ENCODE peak calls at places on chromosomes 13 and 19, in five cellular contexts. One of them, this sample, is unnamed.

GRCh38 chr19:42152285-42152684 is 20.0 kb upstream of the POU2F2 start:
- ATAC-seq in left cardiac atrium: no peak
- ATAC-seq in thoracic aorta: no peak
- ATAC-seq in activated CD8-positive, alpha-beta T cell treated with anti-CD3 and anti-CD28 coated beads, Interleukin-2, amount 10 ng/mL, durations not matched to agents 7 days and 5 days: no peak
- ATAC-seq in right lobe of liver: peak; percentile 56
- ATAC-seq in this sample: no peak

GRCh38 chr13:93320942-93321341 is 94.3 kb downstream of the GPC6 start:
- ATAC-seq in left cardiac atrium: no peak
- ATAC-seq in thoracic aorta: no peak
- ATAC-seq in activated CD8-positive, alpha-beta T cell treated with anti-CD3 and anti-CD28 coated beads, Interleukin-2, amount 10 ng/mL, durations not matched to agents 7 days and 5 days: no peak
- ATAC-seq in right lobe of liver: no peak
- ATAC-seq in this sample: no peak

GRCh38 chr13:36421447-36421846 is 10.8 kb upstream of the CCNA1 start:
- ATAC-seq in left cardiac atrium: no peak
- ATAC-seq in thoracic aorta: no peak
- ATAC-seq in activated CD8-positive, alpha-beta T cell treated with anti-CD3 and anti-CD28 coated beads, Interleukin-2, amount 10 ng/mL, durations not matched to agents 7 days and 5 days: no peak
- ATAC-seq in right lobe of liver: no peak
- ATAC-seq in this sample: no peak

GRCh38 chr13:79722885-79723445 is 242.0 kb downstream of the NDFIP2 start:
- ATAC-seq in left cardiac atrium: peak; percentile 69
- ATAC-seq in thoracic aorta: no peak
- ATAC-seq in activated CD8-positive, alpha-beta T cell treated with anti-CD3 and anti-CD28 coated beads, Interleukin-2, amount 10 ng/mL, durations not matched to agents 7 days and 5 days: no peak
- ATAC-seq in right lobe of liver: no peak
- ATAC-seq in this sample: no peak

GRCh38 chr19:48795855-48796142 is 15.0 kb downstream of the BCAT2 start:
- ATAC-seq in left cardiac atrium: peak; percentile 38
- ATAC-seq in thoracic aorta: no peak
- ATAC-seq in activated CD8-positive, alpha-beta T cell treated with anti-CD3 and anti-CD28 coated beads, Interleukin-2, amount 10 ng/mL, durations not matched to agents 7 days and 5 days: no peak
- ATAC-seq in right lobe of liver: peak; percentile 25
- ATAC-seq in this sample: no peak

GRCh38 chr19:18408053-18408476 is 10.6 kb upstream of the LRRC25 start:
- ATAC-seq in left cardiac atrium: no peak
- ATAC-seq in thoracic aorta: no peak
- ATAC-seq in activated CD8-positive, alpha-beta T cell treated with anti-CD3 and anti-CD28 coated beads, Interleukin-2, amount 10 ng/mL, durations not matched to agents 7 days and 5 days: peak; percentile 34
- ATAC-seq in right lobe of liver: peak; percentile 64
- ATAC-seq in this sample: peak; percentile 98

GRCh38 chr19:6069268-6069771 is 41.0 kb downstream of the RFX2 start:
- ATAC-seq in left cardiac atrium: no peak
- ATAC-seq in thoracic aorta: no peak
- ATAC-seq in activated CD8-positive, alpha-beta T cell treated with anti-CD3 and anti-CD28 coated beads, Interleukin-2, amount 10 ng/mL, durations not matched to agents 7 days and 5 days: peak; percentile 69
- ATAC-seq in right lobe of liver: no peak
- ATAC-seq in this sample: peak; percentile 54

GRCh38 chr19:38676023-38676877 is 28.8 kb downstream of the ACTN4 start:
- ATAC-seq in left cardiac atrium: peak; percentile 7
- ATAC-seq in thoracic aorta: no peak
- ATAC-seq in activated CD8-positive, alpha-beta T cell treated with anti-CD3 and anti-CD28 coated beads, Interleukin-2, amount 10 ng/mL, durations not matched to agents 7 days and 5 days: no peak
- ATAC-seq in right lobe of liver: peak; percentile 10
- ATAC-seq in this sample: no peak

GRCh38 chr19:19452241-19453128 is 47.0 kb downstream of the GATAD2A start:
- ATAC-seq in left cardiac atrium: no peak
- ATAC-seq in thoracic aorta: no peak
- ATAC-seq in activated CD8-positive, alpha-beta T cell treated with anti-CD3 and anti-CD28 coated beads, Interleukin-2, amount 10 ng/mL, durations not matched to agents 7 days and 5 days: no peak
- ATAC-seq in right lobe of liver: no peak
- ATAC-seq in this sample: no peak

GRCh38 chr13:101514695-101515275 is 62.3 kb downstream of the ITGBL1 start:
- ATAC-seq in left cardiac atrium: peak; percentile 45
- ATAC-seq in thoracic aorta: no peak
- ATAC-seq in activated CD8-positive, alpha-beta T cell treated with anti-CD3 and anti-CD28 coated beads, Interleukin-2, amount 10 ng/mL, durations not matched to agents 7 days and 5 days: no peak
- ATAC-seq in right lobe of liver: peak; percentile 95
- ATAC-seq in this sample: no peak

GRCh38 chr13:61466280-61466679 is 50.6 kb upstream of the PCDH20 start:
- ATAC-seq in left cardiac atrium: no peak
- ATAC-seq in thoracic aorta: no peak
- ATAC-seq in activated CD8-positive, alpha-beta T cell treated with anti-CD3 and anti-CD28 coated beads, Interleukin-2, amount 10 ng/mL, durations not matched to agents 7 days and 5 days: no peak
- ATAC-seq in right lobe of liver: peak; percentile 57
- ATAC-seq in this sample: no peak

GRCh38 chr13:51091839-51092238 is 19.2 kb downstream of the C13orf42 start:
- ATAC-seq in left cardiac atrium: no peak
- ATAC-seq in thoracic aorta: no peak
- ATAC-seq in activated CD8-positive, alpha-beta T cell treated with anti-CD3 and anti-CD28 coated beads, Interleukin-2, amount 10 ng/mL, durations not matched to agents 7 days and 5 days: no peak
- ATAC-seq in right lobe of liver: no peak
- ATAC-seq in this sample: no peak

GRCh38 chr13:97279913-97280312 is 57.8 kb downstream of the MBNL2 start:
- ATAC-seq in left cardiac atrium: no peak
- ATAC-seq in thoracic aorta: no peak
- ATAC-seq in activated CD8-positive, alpha-beta T cell treated with anti-CD3 and anti-CD28 coated beads, Interleukin-2, amount 10 ng/mL, durations not matched to agents 7 days and 5 days: no peak
- ATAC-seq in right lobe of liver: peak; percentile 32
- ATAC-seq in this sample: no peak

GRCh38 chr19:55355213-55355821 is 798 bp upstream of the COX6B2 start:
- ATAC-seq in left cardiac atrium: no peak
- ATAC-seq in thoracic aorta: no peak
- ATAC-seq in activated CD8-positive, alpha-beta T cell treated with anti-CD3 and anti-CD28 coated beads, Interleukin-2, amount 10 ng/mL, durations not matched to agents 7 days and 5 days: no peak
- ATAC-seq in right lobe of liver: no peak
- ATAC-seq in this sample: no peak

GRCh38 chr13:77836423-77836822 is 82.2 kb downstream of the EDNRB start:
- ATAC-seq in left cardiac atrium: peak; percentile 64
- ATAC-seq in thoracic aorta: no peak
- ATAC-seq in activated CD8-positive, alpha-beta T cell treated with anti-CD3 and anti-CD28 coated beads, Interleukin-2, amount 10 ng/mL, durations not matched to agents 7 days and 5 days: no peak
- ATAC-seq in right lobe of liver: peak; percentile 72
- ATAC-seq in this sample: no peak

GRCh38 chr19:15038304-15038703 is 11.0 kb upstream of the CASP14 start:
- ATAC-seq in left cardiac atrium: no peak
- ATAC-seq in thoracic aorta: no peak
- ATAC-seq in activated CD8-positive, alpha-beta T cell treated with anti-CD3 and anti-CD28 coated beads, Interleukin-2, amount 10 ng/mL, durations not matched to agents 7 days and 5 days: no peak
- ATAC-seq in right lobe of liver: no peak
- ATAC-seq in this sample: no peak

GRCh38 chr19:28454083-28454482 is 758.9 kb downstream of the UQCRFS1 start:
- ATAC-seq in left cardiac atrium: no peak
- ATAC-seq in thoracic aorta: no peak
- ATAC-seq in activated CD8-positive, alpha-beta T cell treated with anti-CD3 and anti-CD28 coated beads, Interleukin-2, amount 10 ng/mL, durations not matched to agents 7 days and 5 days: no peak
- ATAC-seq in right lobe of liver: no peak
- ATAC-seq in this sample: no peak

GRCh38 chr19:33509774-33510173 is 11.8 kb downstream of the PEPD start:
- ATAC-seq in left cardiac atrium: no peak
- ATAC-seq in thoracic aorta: no peak
- ATAC-seq in activated CD8-positive, alpha-beta T cell treated with anti-CD3 and anti-CD28 coated beads, Interleukin-2, amount 10 ng/mL, durations not matched to agents 7 days and 5 days: no peak
- ATAC-seq in right lobe of liver: no peak
- ATAC-seq in this sample: no peak

GRCh38 chr13:112714772-112715569 is 25.1 kb downstream of the ATP11A start:
- ATAC-seq in left cardiac atrium: no peak
- ATAC-seq in thoracic aorta: no peak
- ATAC-seq in activated CD8-positive, alpha-beta T cell treated with anti-CD3 and anti-CD28 coated beads, Interleukin-2, amount 10 ng/mL, durations not matched to agents 7 days and 5 days: no peak
- ATAC-seq in right lobe of liver: no peak
- ATAC-seq in this sample: peak; percentile 53

GRCh38 chr19:46859637-46860124 is 1.1 kb upstream of the ARHGAP35 start:
- ATAC-seq in left cardiac atrium: no peak
- ATAC-seq in thoracic aorta: no peak
- ATAC-seq in activated CD8-positive, alpha-beta T cell treated with anti-CD3 and anti-CD28 coated beads, Interleukin-2, amount 10 ng/mL, durations not matched to agents 7 days and 5 days: no peak
- ATAC-seq in right lobe of liver: no peak
- ATAC-seq in this sample: no peak

GRCh38 chr19:4338441-4339350 is at the start of gene STAP2:
- ATAC-seq in left cardiac atrium: no peak
- ATAC-seq in thoracic aorta: no peak
- ATAC-seq in activated CD8-positive, alpha-beta T cell treated with anti-CD3 and anti-CD28 coated beads, Interleukin-2, amount 10 ng/mL, durations not matched to agents 7 days and 5 days: no peak
- ATAC-seq in right lobe of liver: peak; percentile 46
- ATAC-seq in this sample: no peak

GRCh38 chr13:46726347-46726746 is 70.6 kb downstream of the ESD start:
- ATAC-seq in left cardiac atrium: no peak
- ATAC-seq in thoracic aorta: no peak
- ATAC-seq in activated CD8-positive, alpha-beta T cell treated with anti-CD3 and anti-CD28 coated beads, Interleukin-2, amount 10 ng/mL, durations not matched to agents 7 days and 5 days: peak; percentile 65
- ATAC-seq in right lobe of liver: no peak
- ATAC-seq in this sample: no peak

GRCh38 chr19:54673222-54673621 is 10.4 kb downstream of the LILRB4 start:
- ATAC-seq in left cardiac atrium: peak; percentile 69
- ATAC-seq in thoracic aorta: no peak
- ATAC-seq in activated CD8-positive, alpha-beta T cell treated with anti-CD3 and anti-CD28 coated beads, Interleukin-2, amount 10 ng/mL, durations not matched to agents 7 days and 5 days: no peak
- ATAC-seq in right lobe of liver: peak; percentile 43
- ATAC-seq in this sample: no peak

GRCh38 chr19:3743486-3743885 is 18.0 kb downstream of the APBA3 start:
- ATAC-seq in left cardiac atrium: no peak
- ATAC-seq in thoracic aorta: no peak
- ATAC-seq in activated CD8-positive, alpha-beta T cell treated with anti-CD3 and anti-CD28 coated beads, Interleukin-2, amount 10 ng/mL, durations not matched to agents 7 days and 5 days: no peak
- ATAC-seq in right lobe of liver: peak; percentile 24
- ATAC-seq in this sample: no peak

GRCh38 chr19:6610934-6611370 is 20.0 kb upstream of the CD70 start:
- ATAC-seq in left cardiac atrium: peak; percentile 88
- ATAC-seq in thoracic aorta: no peak
- ATAC-seq in activated CD8-positive, alpha-beta T cell treated with anti-CD3 and anti-CD28 coated beads, Interleukin-2, amount 10 ng/mL, durations not matched to agents 7 days and 5 days: no peak
- ATAC-seq in right lobe of liver: no peak
- ATAC-seq in this sample: no peak

GRCh38 chr13:46817838-46818476 is 21.0 kb upstream of the ESD start:
- ATAC-seq in left cardiac atrium: no peak
- ATAC-seq in thoracic aorta: no peak
- ATAC-seq in activated CD8-positive, alpha-beta T cell treated with anti-CD3 and anti-CD28 coated beads, Interleukin-2, amount 10 ng/mL, durations not matched to agents 7 days and 5 days: no peak
- ATAC-seq in right lobe of liver: no peak
- ATAC-seq in this sample: peak; percentile 25

GRCh38 chr19:35008891-35009341 is 8.8 kb downstream of the GRAMD1A start:
- ATAC-seq in left cardiac atrium: peak; percentile 14
- ATAC-seq in thoracic aorta: no peak
- ATAC-seq in activated CD8-positive, alpha-beta T cell treated with anti-CD3 and anti-CD28 coated beads, Interleukin-2, amount 10 ng/mL, durations not matched to agents 7 days and 5 days: no peak
- ATAC-seq in right lobe of liver: no peak
- ATAC-seq in this sample: no peak

GRCh38 chr19:10091892-10092641 is 6.0 kb downstream of the SHFL start:
- ATAC-seq in left cardiac atrium: no peak
- ATAC-seq in thoracic aorta: no peak
- ATAC-seq in activated CD8-positive, alpha-beta T cell treated with anti-CD3 and anti-CD28 coated beads, Interleukin-2, amount 10 ng/mL, durations not matched to agents 7 days and 5 days: no peak
- ATAC-seq in right lobe of liver: no peak
- ATAC-seq in this sample: peak; percentile 53

GRCh38 chr13:23724196-23724970 is 154.2 kb downstream of the TNFRSF19 start:
- ATAC-seq in left cardiac atrium: no peak
- ATAC-seq in thoracic aorta: no peak
- ATAC-seq in activated CD8-positive, alpha-beta T cell treated with anti-CD3 and anti-CD28 coated beads, Interleukin-2, amount 10 ng/mL, durations not matched to agents 7 days and 5 days: no peak
- ATAC-seq in right lobe of liver: no peak
- ATAC-seq in this sample: no peak

GRCh38 chr19:29618434-29618833 is 12.4 kb downstream of the POP4 start:
- ATAC-seq in left cardiac atrium: no peak
- ATAC-seq in thoracic aorta: no peak
- ATAC-seq in activated CD8-positive, alpha-beta T cell treated with anti-CD3 and anti-CD28 coated beads, Interleukin-2, amount 10 ng/mL, durations not matched to agents 7 days and 5 days: no peak
- ATAC-seq in right lobe of liver: no peak
- ATAC-seq in this sample: no peak

GRCh38 chr19:8699908-8700307 is 1.3 kb upstream of the ACTL9 start:
- ATAC-seq in left cardiac atrium: no peak
- ATAC-seq in thoracic aorta: no peak
- ATAC-seq in activated CD8-positive, alpha-beta T cell treated with anti-CD3 and anti-CD28 coated beads, Interleukin-2, amount 10 ng/mL, durations not matched to agents 7 days and 5 days: no peak
- ATAC-seq in right lobe of liver: no peak
- ATAC-seq in this sample: no peak

GRCh38 chr19:38785187-38785699 is 3.8 kb upstream of the LGALS7B start:
- ATAC-seq in left cardiac atrium: no peak
- ATAC-seq in thoracic aorta: no peak
- ATAC-seq in activated CD8-positive, alpha-beta T cell treated with anti-CD3 and anti-CD28 coated beads, Interleukin-2, amount 10 ng/mL, durations not matched to agents 7 days and 5 days: no peak
- ATAC-seq in right lobe of liver: no peak
- ATAC-seq in this sample: no peak

GRCh38 chr13:21243045-21243842 is 66.8 kb downstream of the MRPL57 start:
- ATAC-seq in left cardiac atrium: no peak
- ATAC-seq in thoracic aorta: no peak
- ATAC-seq in activated CD8-positive, alpha-beta T cell treated with anti-CD3 and anti-CD28 coated beads, Interleukin-2, amount 10 ng/mL, durations not matched to agents 7 days and 5 days: no peak
- ATAC-seq in right lobe of liver: no peak
- ATAC-seq in this sample: no peak

GRCh38 chr13:26829716-26830115 is 69.1 kb upstream of the GPR12 start:
- ATAC-seq in left cardiac atrium: no peak
- ATAC-seq in thoracic aorta: no peak
- ATAC-seq in activated CD8-positive, alpha-beta T cell treated with anti-CD3 and anti-CD28 coated beads, Interleukin-2, amount 10 ng/mL, durations not matched to agents 7 days and 5 days: no peak
- ATAC-seq in right lobe of liver: no peak
- ATAC-seq in this sample: no peak